ENCODE peak calls at places on chromosomes 3 and 15, in seven cellular contexts. Q, R, C, I, V, B and G are unnamed samples.

GRCh38 chr3:193782280-193782654 is 189.3 kb downstream of the OPA1 start:
- DNase-seq in V (peak), R (no peak), Q (no peak), I (peak), C (no peak), B (peak), G (no peak)

GRCh38 chr3:60140160-60140559 is 1090.3 kb upstream of the CFAP20DC start:
- DNase-seq in V (no peak), C (no peak), Q (no peak), I (no peak), R (no peak), B (no peak), G (no peak)

GRCh38 chr15:68271854-68272471 is 5.6 kb upstream of the FEM1B start:
- DNase-seq in C (no peak), R (peak), V (peak), Q (no peak), B (peak), I (peak), G (peak)

GRCh38 chr3:179713643-179714090 is 60.8 kb downstream of the USP13 start:
- DNase-seq in Q (no peak), V (peak), C (no peak), B (no peak), R (no peak), I (peak), G (no peak)

GRCh38 chr15:77021803-77022381 is 27.0 kb downstream of the PSTPIP1 start:
- DNase-seq in Q (peak), B (peak), R (no peak), I (peak), V (peak), C (no peak), G (peak)

GRCh38 chr3:140268103-140268502 is 333.1 kb downstream of the CLSTN2 start:
- DNase-seq in V (no peak), Q (no peak), R (no peak), B (no peak), I (no peak), C (no peak), G (no peak)

GRCh38 chr3:63559884-63560283 is 92.6 kb upstream of the SNTN start:
- DNase-seq in B (no peak), Q (no peak), I (peak), V (peak), C (no peak), R (no peak), G (no peak)

GRCh38 chr3:57826286-57826951 is 70.3 kb downstream of the SLMAP start:
- DNase-seq in B (no peak), R (no peak), I (no peak), V (peak), Q (no peak), C (no peak), G (no peak)

GRCh38 chr15:33735637-33736247 is 232.6 kb upstream of the CHRM5 start:
- DNase-seq in I (peak), R (peak), Q (no peak), C (no peak), B (peak), V (peak), G (no peak)

GRCh38 chr3:71111784-71112440 is 471.6 kb downstream of the FOXP1 start:
- DNase-seq in V (peak), Q (no peak), C (no peak), R (no peak), I (peak), B (peak), G (no peak)

GRCh38 chr3:12155833-12156232 is 2.9 kb downstream of the TIMP4 start:
- DNase-seq in Q (no peak), I (peak), R (peak), C (no peak), B (peak), V (peak), G (no peak)

GRCh38 chr3:55571913-55572312 is 84.8 kb upstream of the WNT5A start:
- DNase-seq in Q (no peak), V (peak), C (peak), R (no peak), B (peak), I (peak), G (no peak)

GRCh38 chr3:165830746-165831145 is 6.5 kb downstream of the BCHE start:
- DNase-seq in Q (no peak), I (no peak), B (no peak), R (no peak), C (no peak), V (no peak), G (no peak)

GRCh38 chr15:43209059-43209824 is 11.6 kb downstream of the EPB42 start:
- DNase-seq in C (no peak), V (peak), B (no peak), I (no peak), Q (no peak), R (no peak), G (no peak)